ENCODE peak calls at places on chromosomes 11 and 22, in six cellular contexts. I is naive thymus-derived CD4-positive, alpha-beta T cell; B is lung; P is activated CD8-positive, alpha-beta memory T cell treated with anti-CD3 and anti-CD28 coated beads for 4 hours; T is fibroblast of lung; O is sigmoid colon. X is an unnamed sample.

GRCh38 chr11:1883342-1884122 is 8.2 kb downstream of the PRR33 start:
- DNase-seq in I (no peak), B (no peak), P (no peak), T (no peak), O (no peak), X (no peak)

GRCh38 chr11:123653997-123654565 is 343 bp downstream of the SCN3B start:
- DNase-seq in I (peak; percentile 26), B (peak; percentile 33), P (no peak), T (peak; percentile 60), O (peak; percentile 66), X (peak; percentile 15)

GRCh38 chr11:87722756-87723599 is 452.3 kb downstream of the RAB38 start:
- DNase-seq in I (no peak), B (no peak), P (no peak), T (peak; percentile 13), O (no peak), X (peak; percentile 35)

GRCh38 chr11:129167315-129167714 is 24.8 kb downstream of the ARHGAP32 start:
- DNase-seq in I (no peak), B (no peak), P (no peak), T (no peak), O (no peak), X (no peak)

GRCh38 chr22:37419916-37420655 is 7.2 kb downstream of the ELFN2 start:
- DNase-seq in I (no peak), B (no peak), P (no peak), T (peak; percentile 36), O (no peak), X (no peak)

GRCh38 chr11:128714881-128715280 is 21.0 kb downstream of the FLI1 start:
- DNase-seq in I (no peak), B (no peak), P (no peak), T (peak; percentile 100), O (no peak), X (peak; percentile 74)

GRCh38 chr11:7983832-7984590 is 3.1 kb upstream of the EIF3F start:
- DNase-seq in I (no peak), B (no peak), P (no peak), T (no peak), O (no peak), X (no peak)

GRCh38 chr11:114596175-114596919 is 761 bp upstream of the NXPE4 start:
- DNase-seq in I (no peak), B (no peak), P (no peak), T (no peak), O (no peak), X (no peak)

GRCh38 chr11:65134240-65134951 is at the start of gene SYVN1:
- DNase-seq in I (peak; percentile 95), B (peak; percentile 91), P (peak; percentile 84), T (peak; percentile 89), O (peak; percentile 96), X (peak; percentile 77)

GRCh38 chr11:38667359-38667758 is 2069.3 kb upstream of the RAG2 start:
- DNase-seq in I (no peak), B (no peak), P (no peak), T (no peak), O (no peak), X (no peak)

GRCh38 chr11:10751581-10751940 is 515 bp downstream of the CTR9 start:
- DNase-seq in I (no peak), B (no peak), P (no peak), T (no peak), O (no peak), X (no peak)

GRCh38 chr22:40251106-40251505 is 73.4 kb downstream of the TNRC6B start:
- DNase-seq in I (no peak), B (no peak), P (no peak), T (peak; percentile 64), O (no peak), X (no peak)

GRCh38 chr11:2367266-2368160 is 9.6 kb upstream of the CD81 start:
- DNase-seq in I (no peak), B (no peak), P (no peak), T (no peak), O (no peak), X (no peak)

GRCh38 chr22:17430298-17430900 is 61.1 kb downstream of the CECR2 start:
- DNase-seq in I (no peak), B (no peak), P (no peak), T (peak; percentile 35), O (peak; percentile 75), X (no peak)

GRCh38 chr11:83583953-83584352 is 297.8 kb upstream of the CCDC90B start:
- DNase-seq in I (no peak), B (no peak), P (no peak), T (peak; percentile 91), O (no peak), X (peak; percentile 4)

X was measured in H4.